ENCODE peak calls at places on chromosomes 6 and 20, in six cellular contexts. One of them, this sample, is unnamed.
A peak's percentile ranks its signal among the peaks of the same experiment; 100 is the strongest.

GRCh38 chr20:62030834-62031434 is 34.7 kb downstream of the TAF4 start:
- DNase-seq in AG08395: no peak
- DNase-seq in GM12892: peak; percentile 61
- DNase-seq in activated T-helper 1 cell treated with anti-CD3 and anti-CD28 coated beads, Interleukin-2, amount 50 U/mL, for 16 hours: no peak
- DNase-seq in NCI-H748 treated with DMSO at 0.1 percent for 48 hours: no peak
- DNase-seq in nephron progenitor cell: no peak
- DNase-seq in this sample: no peak

GRCh38 chr20:46951405-46951804 is 56.8 kb downstream of the EYA2 start:
- DNase-seq in NCI-H748 treated with DMSO at 0.1 percent for 48 hours: no peak
- DNase-seq in activated T-helper 1 cell treated with anti-CD3 and anti-CD28 coated beads, Interleukin-2, amount 50 U/mL, for 16 hours: no peak
- DNase-seq in GM12892: no peak
- DNase-seq in AG08395: no peak
- DNase-seq in nephron progenitor cell: no peak
- DNase-seq in this sample: no peak

GRCh38 chr6:157273756-157274088 is 49.6 kb downstream of the TMEM242 start:
- DNase-seq in activated T-helper 1 cell treated with anti-CD3 and anti-CD28 coated beads, Interleukin-2, amount 50 U/mL, for 16 hours: peak; percentile 26
- DNase-seq in GM12892: peak; percentile 71
- DNase-seq in AG08395: no peak
- DNase-seq in NCI-H748 treated with DMSO at 0.1 percent for 48 hours: peak; percentile 49
- DNase-seq in nephron progenitor cell: peak; percentile 58
- DNase-seq in this sample: no peak

GRCh38 chr6:87139236-87139635 is 16.1 kb upstream of the ZNF292 start:
- DNase-seq in GM12892: no peak
- DNase-seq in nephron progenitor cell: no peak
- DNase-seq in AG08395: peak; percentile 63
- DNase-seq in activated T-helper 1 cell treated with anti-CD3 and anti-CD28 coated beads, Interleukin-2, amount 50 U/mL, for 16 hours: no peak
- DNase-seq in NCI-H748 treated with DMSO at 0.1 percent for 48 hours: peak; percentile 60
- DNase-seq in this sample: no peak

GRCh38 chr20:50515471-50516106 is 5.4 kb downstream of the PTPN1 start:
- DNase-seq in activated T-helper 1 cell treated with anti-CD3 and anti-CD28 coated beads, Interleukin-2, amount 50 U/mL, for 16 hours: no peak
- DNase-seq in NCI-H748 treated with DMSO at 0.1 percent for 48 hours: no peak
- DNase-seq in GM12892: no peak
- DNase-seq in AG08395: no peak
- DNase-seq in nephron progenitor cell: no peak
- DNase-seq in this sample: no peak

GRCh38 chr6:30700340-30700739 is 9.6 kb upstream of the NRM start:
- DNase-seq in AG08395: no peak
- DNase-seq in GM12892: no peak
- DNase-seq in activated T-helper 1 cell treated with anti-CD3 and anti-CD28 coated beads, Interleukin-2, amount 50 U/mL, for 16 hours: no peak
- DNase-seq in nephron progenitor cell: no peak
- DNase-seq in NCI-H748 treated with DMSO at 0.1 percent for 48 hours: no peak
- DNase-seq in this sample: no peak

GRCh38 chr6:2157441-2158127 is 87.8 kb downstream of the GMDS start:
- DNase-seq in GM12892: no peak
- DNase-seq in nephron progenitor cell: no peak
- DNase-seq in AG08395: peak; percentile 83
- DNase-seq in activated T-helper 1 cell treated with anti-CD3 and anti-CD28 coated beads, Interleukin-2, amount 50 U/mL, for 16 hours: no peak
- DNase-seq in NCI-H748 treated with DMSO at 0.1 percent for 48 hours: no peak
- DNase-seq in this sample: peak; percentile 34

GRCh38 chr20:6636209-6637159 is 131.0 kb upstream of the BMP2 start:
- DNase-seq in AG08395: peak; percentile 76
- DNase-seq in nephron progenitor cell: peak; percentile 7
- DNase-seq in NCI-H748 treated with DMSO at 0.1 percent for 48 hours: peak; percentile 38
- DNase-seq in activated T-helper 1 cell treated with anti-CD3 and anti-CD28 coated beads, Interleukin-2, amount 50 U/mL, for 16 hours: no peak
- DNase-seq in GM12892: no peak
- DNase-seq in this sample: peak; percentile 10

GRCh38 chr20:51910202-51911050 is 108.1 kb upstream of the SALL4 start:
- DNase-seq in NCI-H748 treated with DMSO at 0.1 percent for 48 hours: no peak
- DNase-seq in AG08395: peak; percentile 10
- DNase-seq in GM12892: no peak
- DNase-seq in nephron progenitor cell: no peak
- DNase-seq in activated T-helper 1 cell treated with anti-CD3 and anti-CD28 coated beads, Interleukin-2, amount 50 U/mL, for 16 hours: no peak
- DNase-seq in this sample: no peak

GRCh38 chr6:150720774-150721233 is 121.1 kb downstream of the PLEKHG1 start:
- DNase-seq in nephron progenitor cell: no peak
- DNase-seq in NCI-H748 treated with DMSO at 0.1 percent for 48 hours: peak; percentile 97
- DNase-seq in activated T-helper 1 cell treated with anti-CD3 and anti-CD28 coated beads, Interleukin-2, amount 50 U/mL, for 16 hours: no peak
- DNase-seq in AG08395: no peak
- DNase-seq in GM12892: peak; percentile 25
- DNase-seq in this sample: no peak